ENCODE peak calls at places on chromosome 18, in ten cellular contexts. P is IMR-90, A is upper lobe of right lung, Q is transverse colon, Z is suprapubic skin, O is tibial nerve, B is A549, U is body of pancreas, R is DND-41, J is left ventricle myocardium inferior. L is an unnamed sample.

GRCh38 chr18:26813043-26813442 is 52.5 kb downstream of the AQP4 start:
- DNase-seq in A (no peak), P (no peak), Q (peak), U (peak), R (peak), O (no peak), J (no peak), B (peak), Z (no peak), L (no peak)

GRCh38 chr18:55485666-55486065 is 102.3 kb downstream of the TCF4 start:
- DNase-seq in Z (no peak), B (no peak), P (peak), R (no peak), U (no peak), J (no peak), A (no peak), O (no peak), Q (no peak), L (no peak)

GRCh38 chr18:35344736-35345459 is 678 bp upstream of the ZNF24 start:
- DNase-seq in Q (no peak), R (no peak), O (no peak), Z (no peak), A (no peak), B (no peak), P (no peak), J (no peak), U (peak), L (no peak)

GRCh38 chr18:66729459-66730239 is 125.8 kb upstream of the CDH19 start:
- DNase-seq in O (no peak), Z (no peak), A (no peak), R (no peak), J (no peak), U (no peak), B (no peak), Q (no peak), P (no peak), L (no peak)

GRCh38 chr18:6807504-6808257 is 78.2 kb downstream of the ARHGAP28 start:
- DNase-seq in O (no peak), U (no peak), A (no peak), Q (no peak), B (no peak), J (no peak), P (no peak), R (no peak), Z (no peak), L (no peak)

GRCh38 chr18:45745817-45746461 is 22.0 kb downstream of the SLC14A1 start:
- DNase-seq in R (no peak), Z (no peak), J (no peak), Q (no peak), B (no peak), O (no peak), U (peak), A (no peak), P (no peak), L (no peak)

GRCh38 chr18:28767201-28767600 is 590.3 kb upstream of the CDH2 start:
- DNase-seq in Q (no peak), B (no peak), O (no peak), Z (no peak), A (no peak), R (no peak), U (no peak), P (peak), J (no peak), L (no peak)

GRCh38 chr18:33152376-33152775 is 288.1 kb downstream of the CCDC178 start:
- DNase-seq in Q (no peak), O (no peak), J (no peak), U (no peak), P (no peak), A (no peak), B (no peak), R (no peak), Z (no peak), L (no peak)

GRCh38 chr18:9016819-9017169 is 85.7 kb upstream of the NDUFV2 start:
- DNase-seq in R (no peak), Z (no peak), Q (no peak), A (no peak), P (peak), B (no peak), O (no peak), J (no peak), U (no peak), L (no peak)

GRCh38 chr18:43627833-43628370 is 350.6 kb upstream of the SYT4 start:
- DNase-seq in A (no peak), P (no peak), Q (no peak), B (no peak), U (no peak), R (no peak), J (no peak), Z (no peak), O (no peak), L (no peak)

GRCh38 chr18:35588995-35589394 is 7.5 kb downstream of the GALNT1 start:
- DNase-seq in J (no peak), B (no peak), A (no peak), P (no peak), O (no peak), Q (no peak), Z (no peak), R (no peak), U (no peak), L (no peak)

GRCh38 chr18:27778441-27778840 is 398.5 kb downstream of the CDH2 start:
- DNase-seq in J (no peak), O (no peak), P (peak), Z (no peak), R (no peak), A (no peak), U (no peak), B (peak), Q (no peak), L (no peak)

GRCh38 chr18:75363446-75364225 is 63.9 kb downstream of the SMIM21 start:
- DNase-seq in Q (no peak), U (peak), A (no peak), B (no peak), J (no peak), P (no peak), O (no peak), R (no peak), Z (no peak), L (no peak)

GRCh38 chr18:21242141-21243040 is at the start of gene GREB1L:
- DNase-seq in Q (peak), O (peak), A (peak), B (peak), P (no peak), Z (peak), U (peak), J (peak), R (no peak), L (peak)

GRCh38 chr18:52694804-52695203 is 354.8 kb downstream of the DCC start:
- DNase-seq in R (no peak), J (no peak), B (peak), A (no peak), O (no peak), P (no peak), U (no peak), Z (no peak), Q (peak), L (no peak)

GRCh38 chr18:26551217-26551708 is 2.9 kb upstream of the KCTD1 start:
- DNase-seq in Q (no peak), U (no peak), J (no peak), A (no peak), R (no peak), P (no peak), O (no peak), Z (no peak), B (no peak), L (no peak)

DNA sequence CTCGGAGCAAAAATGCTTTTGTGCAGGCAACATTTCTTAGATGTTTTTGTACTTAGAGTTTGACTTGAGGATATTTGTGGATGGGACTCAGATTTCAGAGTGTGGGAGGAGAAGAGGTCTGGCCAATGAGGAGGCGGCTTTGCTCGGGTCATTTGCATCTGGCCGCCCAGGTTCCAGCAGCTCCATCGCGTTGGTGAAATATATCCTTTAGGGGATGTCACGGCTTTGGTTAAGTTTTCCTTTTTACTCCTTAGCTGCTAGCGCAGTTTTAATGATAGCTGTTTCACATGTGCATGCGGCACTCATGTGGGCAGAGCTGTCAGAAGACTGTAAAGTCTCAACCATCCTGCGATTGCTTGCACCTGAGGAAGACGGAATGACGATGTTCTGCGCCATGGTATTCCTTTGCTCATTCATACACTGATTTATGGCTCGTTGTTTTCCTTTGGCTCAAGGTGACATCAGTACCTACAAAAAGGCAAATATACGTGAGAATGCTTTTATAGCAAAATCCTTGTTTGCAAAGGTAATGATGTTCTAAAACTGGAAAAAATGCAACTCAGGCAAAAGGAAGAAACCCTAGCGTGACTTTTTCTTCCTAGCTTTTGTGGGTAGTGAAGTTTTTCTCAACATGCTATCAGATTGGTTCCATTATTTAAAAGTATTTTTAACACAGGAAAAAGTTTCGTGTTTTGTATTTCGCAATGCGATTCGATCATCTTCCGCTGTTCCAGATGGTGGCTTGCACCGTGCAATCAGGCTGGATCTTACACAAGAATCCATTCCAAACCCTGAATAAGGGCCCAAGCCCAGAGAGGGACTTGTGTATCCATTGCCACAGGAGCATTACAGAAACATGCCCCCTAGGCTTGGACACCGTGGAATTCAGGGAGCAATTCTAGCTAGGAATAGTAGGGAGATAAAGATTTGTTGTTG is 70.5 kb upstream of the ZNF516 start:
- DNase-seq in Z (peak), U (peak), J (peak), O (peak), Q (peak), R (peak), A (peak), P (peak), B (peak), L (peak)
- H3K4me3 ChIP-seq in Z (peak), U (no peak), J (peak), O (peak), Q (no peak), R (no peak), A (peak), P (peak), B (no peak), L (peak)

DNA sequence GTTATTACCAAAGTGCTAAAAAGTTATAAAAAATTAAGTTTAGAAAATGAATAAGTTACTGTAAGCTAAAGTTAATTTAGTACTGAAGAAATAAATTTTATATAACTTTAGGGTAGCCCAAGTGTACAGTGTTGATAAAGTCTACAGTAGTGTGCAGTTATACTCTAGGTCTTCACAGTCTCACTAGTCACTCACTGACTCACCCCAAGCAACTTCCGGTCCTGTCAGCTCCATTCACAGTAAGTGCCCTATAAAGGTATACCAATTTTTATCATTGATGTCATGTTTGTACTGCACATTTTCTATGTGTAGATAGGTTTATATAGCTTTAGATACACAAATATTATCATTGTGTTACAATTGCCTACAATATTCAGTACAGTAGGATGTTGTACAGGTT is 518.3 kb upstream of the PIK3C3 start:
- DNase-seq in P (no peak), A (no peak), B (no peak), U (no peak), Z (no peak), O (no peak), R (no peak), Q (no peak), J (no peak), L (no peak)
- TF ChIP-seq CTCF in P (no peak), A (no peak), B (no peak), U (no peak), Z (no peak), O (no peak), R (no peak), Q (no peak), J (no peak), L (no peak)

GRCh38 chr18:48725596-48725995 is 186.8 kb downstream of the CTIF start:
- DNase-seq in P (no peak), A (no peak), Q (no peak), Z (no peak), O (no peak), B (no peak), R (no peak), J (no peak), U (no peak), L (no peak)
- H3K27ac ChIP-seq in P (no peak), A (no peak), Q (no peak), Z (no peak), O (no peak), B (no peak), R (no peak), J (no peak), U (no peak), L (no peak)

GRCh38 chr18:23918395-23919032 is 96.0 kb upstream of the TTC39C start:
- DNase-seq in A (peak), O (peak), Q (peak), J (peak), Z (peak), B (peak), R (peak), P (peak), U (peak), L (peak)
- H3K4me3 ChIP-seq in A (no peak), O (no peak), Q (no peak), J (no peak), Z (no peak), B (no peak), R (no peak), P (no peak), U (no peak), L (no peak)

GRCh38 chr18:31684279-31685096 is at the start of gene B4GALT6:
- DNase-seq in Z (no peak), J (no peak), P (no peak), B (peak), Q (peak), R (peak), O (no peak), U (peak), A (peak), L (no peak)

GRCh38 chr18:31686572-31686971 is 2.2 kb upstream of the B4GALT6 start:
- DNase-seq in J (no peak), A (no peak), U (no peak), Z (no peak), Q (no peak), R (no peak), P (no peak), O (no peak), B (no peak), L (no peak)

GRCh38 chr18:31683968-31684278 is 458 bp downstream of the B4GALT6 start:
- DNase-seq in B (no peak), R (no peak), U (no peak), Z (no peak), P (no peak), A (no peak), Q (no peak), O (no peak), J (no peak), L (no peak)

GRCh38 chr18:31687016-31687415 is 2.6 kb upstream of the B4GALT6 start:
- DNase-seq in U (no peak), A (no peak), Q (no peak), B (no peak), O (no peak), P (no peak), R (no peak), Z (no peak), J (no peak), L (no peak)

GRCh38 chr18:31685097-31686082 is 1.0 kb upstream of the B4GALT6 start:
- DNase-seq in J (peak), B (peak), O (no peak), R (peak), A (peak), Q (peak), P (peak), U (peak), Z (peak), L (no peak)
- TF ChIP-seq CTCF in J (peak), B (peak), O (peak), R (peak), A (peak), Q (peak), P (peak), U (peak), Z (peak), L (peak)

GRCh38 chr18:63819780-63820179 is 44.6 kb downstream of the SERPINB7 start:
- DNase-seq in J (no peak), U (no peak), A (no peak), P (no peak), Q (no peak), R (no peak), B (no peak), O (no peak), Z (no peak), L (no peak)

GRCh38 chr18:63823516-63824219 is 48.5 kb downstream of the SERPINB7 start:
- DNase-seq in U (peak), R (peak), Z (no peak), B (no peak), J (peak), O (no peak), A (no peak), P (peak), Q (peak), L (peak)

GRCh38 chr18:63817441-63818051 is 42.3 kb downstream of the SERPINB7 start:
- DNase-seq in Z (no peak), P (peak), A (no peak), O (no peak), J (no peak), Q (no peak), R (no peak), B (no peak), U (no peak), L (no peak)

GRCh38 chr18:63820694-63821093 is 45.5 kb downstream of the SERPINB7 start:
- DNase-seq in P (no peak), J (no peak), Z (no peak), U (no peak), B (no peak), O (no peak), A (no peak), Q (no peak), R (no peak), L (no peak)

DNA sequence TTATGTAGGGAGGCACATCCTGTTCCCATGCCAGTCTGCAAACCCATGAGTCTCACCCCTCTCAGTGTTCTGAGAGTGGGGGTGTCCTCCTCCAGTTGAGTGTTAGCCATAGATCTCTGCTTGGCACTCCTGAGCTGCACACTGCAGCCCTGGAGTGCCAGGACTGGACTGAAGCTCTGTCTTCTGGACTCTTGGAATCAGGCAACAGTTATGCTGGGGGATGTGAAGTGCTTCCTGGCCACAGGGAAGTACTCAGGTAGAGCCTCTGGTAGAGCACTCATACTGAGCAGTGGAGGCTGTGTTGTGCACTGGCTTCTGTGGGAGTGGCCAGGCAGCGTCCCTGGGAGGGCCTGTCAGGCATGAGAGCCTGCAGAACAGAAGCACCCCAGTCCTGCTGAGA is 43.0 kb downstream of the SERPINB7 start:
- DNase-seq in P (no peak), Q (no peak), Z (no peak), J (no peak), A (no peak), O (no peak), U (no peak), R (no peak), B (no peak), L (no peak)
- H3K27ac ChIP-seq in P (peak), Q (peak), Z (no peak), J (no peak), A (peak), O (peak), U (no peak), R (no peak), B (no peak), L (no peak)

GRCh38 chr18:58257461-58257860 is 213.4 kb downstream of the NEDD4L start:
- DNase-seq in Q (no peak), U (no peak), J (no peak), B (no peak), A (no peak), O (no peak), Z (no peak), R (no peak), P (peak), L (no peak)
- H3K4me3 ChIP-seq in Q (no peak), U (no peak), J (peak), B (no peak), A (no peak), O (no peak), Z (no peak), R (no peak), P (no peak), L (no peak)

DNA sequence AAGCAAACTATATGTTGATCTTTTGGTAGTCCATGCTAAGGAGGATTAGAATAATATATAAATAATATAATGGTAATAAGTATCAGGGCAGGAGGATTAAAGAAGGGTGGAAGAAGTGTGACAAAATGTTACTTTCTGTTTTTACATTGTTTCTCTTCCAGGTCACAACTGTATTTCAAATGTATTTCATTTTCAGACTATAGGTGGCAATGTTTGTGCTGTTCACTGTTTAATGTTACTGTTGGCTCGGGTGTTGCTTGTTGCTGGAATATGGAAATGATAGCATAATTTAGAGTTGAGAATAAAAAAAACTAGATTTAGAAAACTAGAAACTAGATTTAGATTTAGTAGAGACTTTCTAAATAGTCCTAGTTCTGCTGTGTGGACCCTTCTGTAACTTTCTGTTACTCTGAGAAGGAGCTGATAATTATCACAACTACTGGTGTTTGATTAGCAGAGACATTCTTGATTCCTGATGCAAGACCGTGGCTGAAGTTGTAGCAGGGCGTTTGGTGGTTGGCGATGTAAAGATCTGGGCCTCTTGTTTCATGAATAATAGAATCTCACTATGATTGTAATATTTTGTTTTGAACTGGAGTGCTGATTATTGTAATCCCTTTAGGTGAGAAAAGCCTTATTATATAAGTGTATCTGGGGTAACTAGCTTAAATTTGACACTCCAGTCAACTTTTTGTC is 7.9 kb downstream of the NEDD4L start:
- DNase-seq in Q (no peak), P (peak), B (no peak), A (no peak), R (no peak), Z (no peak), U (peak), O (no peak), J (no peak), L (no peak)
- TF ChIP-seq CTCF in Q (peak), P (peak), B (peak), A (peak), R (peak), Z (no peak), U (peak), O (peak), J (peak), L (no peak)

L was measured in tibial artery.